ENCODE peak calls at places on chromosomes 16 and 17, in four cellular contexts. G is substantia nigra, O is heart left ventricle, J is GM23338. A is an unnamed sample.

GRCh38 chr17:79624658-79625478 is 14.0 kb upstream of the RBFOX3 start:
- DNase-seq in G (no peak), O (peak; percentile 1), J (no peak), A (peak; percentile 24)

GRCh38 chr17:76561332-76561731 is 21.5 kb downstream of the PRCD start:
- DNase-seq in G (no peak), O (no peak), J (no peak), A (no peak)

GRCh38 chr16:78198299-78198698 is 98.8 kb downstream of the WWOX start:
- DNase-seq in G (no peak), O (no peak), J (no peak), A (no peak)

GRCh38 chr16:26457896-26458295 is 608.8 kb upstream of the C16orf82 start:
- DNase-seq in G (no peak), O (no peak), J (no peak), A (no peak)

GRCh38 chr17:57459286-57459915 is 203.1 kb downstream of the MSI2 start:
- DNase-seq in G (no peak), O (no peak), J (no peak), A (no peak)

GRCh38 chr17:65228734-65229390 is 91.7 kb downstream of the RGS9 start:
- DNase-seq in G (no peak), O (no peak), J (no peak), A (no peak)

GRCh38 chr16:23072084-23072599 is 77.1 kb downstream of the USP31 start:
- DNase-seq in G (peak; percentile 10), O (peak; percentile 88), J (no peak), A (peak; percentile 91)

GRCh38 chr17:77209330-77209748 is 68.6 kb downstream of the SEC14L1 start:
- DNase-seq in G (no peak), O (no peak), J (no peak), A (peak; percentile 14)

GRCh38 chr16:84616515-84616914 is 1.4 kb downstream of the COTL1 start:
- DNase-seq in G (no peak), O (no peak), J (no peak), A (no peak)

GRCh38 chr16:87131061-87131995 is 185.9 kb downstream of the C16orf95 start:
- DNase-seq in G (no peak), O (no peak), J (no peak), A (no peak)

GRCh38 chr16:30656974-30657865 is 1.0 kb upstream of the FBRS start:
- DNase-seq in G (no peak), O (no peak), J (no peak), A (no peak)

GRCh38 chr17:77246110-77247047 is 105.6 kb downstream of the SEC14L1 start:
- DNase-seq in G (no peak), O (no peak), J (no peak), A (no peak)

GRCh38 chr16:30095166-30096078 is 591 bp downstream of the YPEL3 start:
- DNase-seq in G (no peak), O (no peak), J (peak; percentile 57), A (no peak)

GRCh38 chr17:38798614-38799500 is 499 bp downstream of the PIP4K2B start:
- DNase-seq in G (peak; percentile 29), O (peak; percentile 56), J (peak; percentile 45), A (no peak)

GRCh38 chr17:56960596-56961538 is at the start of gene COIL:
- DNase-seq in G (peak; percentile 84), O (peak; percentile 90), J (peak; percentile 96), A (peak; percentile 95)

GRCh38 chr16:79839450-79839849 is 238.9 kb upstream of the MAF start:
- DNase-seq in G (no peak), O (no peak), J (no peak), A (no peak)

GRCh38 chr17:32586666-32587065 is 99.9 kb downstream of the CDK5R1 start:
- DNase-seq in G (no peak), O (no peak), J (no peak), A (no peak)

GRCh38 chr16:73183678-73184092 is 135.8 kb upstream of the ZFHX3 start:
- DNase-seq in G (no peak), O (no peak), J (no peak), A (no peak)

GRCh38 chr16:57146735-57147134 is 39.1 kb downstream of the PSME3IP1 start:
- DNase-seq in G (no peak), O (no peak), J (peak; percentile 69), A (peak; percentile 64)

GRCh38 chr17:39661044-39661406 is 4.1 kb upstream of the TCAP start:
- DNase-seq in G (no peak), O (no peak), J (no peak), A (no peak)

GRCh38 chr16:62036101-62036806 is at the start of gene CDH8:
- DNase-seq in G (peak; percentile 27), O (no peak), J (peak; percentile 79), A (peak; percentile 82)

GRCh38 chr17:58351710-58352017 is 337 bp downstream of the SUPT4H1 start:
- DNase-seq in G (no peak), O (no peak), J (peak; percentile 28), A (no peak)

GRCh38 chr16:361872-362701 is 8.3 kb downstream of the MRPL28 start:
- DNase-seq in G (peak; percentile 32), O (peak; percentile 68), J (peak; percentile 92), A (peak; percentile 87)

GRCh38 chr16:79601978-79602609 is 1.6 kb upstream of the MAF start:
- DNase-seq in G (peak; percentile 57), O (peak; percentile 84), J (peak; percentile 88), A (peak; percentile 88)

GRCh38 chr17:69142473-69142802 is 743 bp upstream of the ABCA6 start:
- DNase-seq in G (no peak), O (no peak), J (no peak), A (no peak)

GRCh38 chr17:39054111-39054645 is 87.0 kb upstream of the FBXO47 start:
- DNase-seq in G (no peak), O (no peak), J (no peak), A (no peak)

DNA sequence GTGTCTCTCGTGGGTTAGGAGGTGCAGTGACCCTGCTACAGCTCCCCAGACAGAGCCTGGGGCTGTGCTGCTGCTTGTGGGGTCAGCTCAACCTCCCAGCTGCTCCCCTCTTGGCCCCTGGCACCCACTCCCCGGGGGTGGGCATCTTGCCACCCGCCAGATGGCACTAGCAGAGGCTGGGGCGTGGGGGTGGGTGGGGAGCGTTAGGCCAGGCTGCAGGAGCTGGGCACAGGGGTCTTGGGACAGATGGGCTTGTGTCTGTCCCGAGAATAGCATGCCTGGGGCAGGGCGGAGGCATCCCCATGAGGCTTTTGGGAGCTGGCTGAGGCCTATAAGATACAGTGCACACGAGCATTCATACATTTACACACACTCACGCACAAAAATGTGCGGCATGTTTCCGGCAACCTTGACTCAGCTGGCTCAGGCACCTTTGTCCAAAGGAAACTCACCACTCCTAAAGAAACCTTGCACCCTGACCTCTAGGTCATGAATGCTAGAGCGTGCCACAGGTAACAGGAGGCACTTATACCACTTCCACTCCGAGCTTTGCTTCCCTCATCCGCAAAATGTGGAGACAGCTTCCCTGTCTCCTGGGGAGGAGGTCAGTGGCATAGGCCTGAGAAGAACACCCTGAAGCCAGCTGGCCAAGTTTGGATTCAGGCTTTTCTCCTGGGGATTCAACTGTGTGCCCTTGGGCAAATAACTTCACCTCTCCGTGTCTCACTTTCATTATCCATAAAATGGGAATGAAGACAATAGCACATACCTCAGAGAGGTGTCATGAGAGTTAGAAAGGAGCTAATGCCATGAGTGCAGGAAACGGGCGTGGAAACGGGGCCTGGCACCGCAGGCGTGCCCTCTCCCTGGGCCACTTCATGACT is 78.9 kb upstream of the LHX1 start:
- DNase-seq in G (no peak), O (no peak), J (no peak), A (no peak)
- H3K27ac ChIP-seq in G (no peak overlapping the region), O (no peak overlapping the region), J (no peak overlapping the region), A (no peak overlapping the region)

DNA sequence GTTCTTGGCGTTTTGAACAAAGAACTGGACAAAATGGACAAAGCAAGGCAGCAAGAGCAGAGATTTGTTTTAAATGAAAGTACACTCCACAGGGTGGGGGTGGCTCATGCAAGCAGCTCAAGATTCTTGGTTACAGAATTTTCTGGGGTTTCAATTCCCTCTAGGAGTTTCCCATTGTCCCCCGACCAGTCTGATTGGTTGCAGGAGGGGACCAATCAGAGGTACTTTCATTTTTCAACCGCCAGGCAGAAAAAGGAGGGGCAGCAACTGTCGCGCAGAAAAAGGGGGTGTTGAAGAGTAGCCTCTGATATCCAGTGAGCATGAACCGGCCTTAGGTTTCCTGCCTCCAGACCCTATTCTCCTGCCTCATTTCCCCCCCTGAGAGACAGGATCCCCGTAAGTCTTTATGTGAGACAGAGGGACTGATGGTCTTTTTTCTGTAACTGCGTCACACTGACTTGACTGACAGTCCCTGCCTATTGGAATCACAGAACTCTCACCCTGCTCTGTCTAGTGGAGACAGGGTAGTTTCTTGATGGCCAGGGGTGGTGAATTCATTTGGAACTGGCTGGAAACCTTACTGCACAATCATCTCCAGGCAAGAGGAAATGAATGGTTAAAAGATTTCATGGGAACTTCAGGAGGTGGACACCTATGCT is 59.4 kb upstream of the ALOX12 start:
- DNase-seq in G (peak; percentile 15), O (peak; percentile 61), J (peak; percentile 59), A (peak; percentile 55)
- H3K27ac ChIP-seq in G (peak overlapping the region; percentile 71), O (peak overlapping the region; percentile 73), J (no peak overlapping the region), A (no peak overlapping the region)

DNA sequence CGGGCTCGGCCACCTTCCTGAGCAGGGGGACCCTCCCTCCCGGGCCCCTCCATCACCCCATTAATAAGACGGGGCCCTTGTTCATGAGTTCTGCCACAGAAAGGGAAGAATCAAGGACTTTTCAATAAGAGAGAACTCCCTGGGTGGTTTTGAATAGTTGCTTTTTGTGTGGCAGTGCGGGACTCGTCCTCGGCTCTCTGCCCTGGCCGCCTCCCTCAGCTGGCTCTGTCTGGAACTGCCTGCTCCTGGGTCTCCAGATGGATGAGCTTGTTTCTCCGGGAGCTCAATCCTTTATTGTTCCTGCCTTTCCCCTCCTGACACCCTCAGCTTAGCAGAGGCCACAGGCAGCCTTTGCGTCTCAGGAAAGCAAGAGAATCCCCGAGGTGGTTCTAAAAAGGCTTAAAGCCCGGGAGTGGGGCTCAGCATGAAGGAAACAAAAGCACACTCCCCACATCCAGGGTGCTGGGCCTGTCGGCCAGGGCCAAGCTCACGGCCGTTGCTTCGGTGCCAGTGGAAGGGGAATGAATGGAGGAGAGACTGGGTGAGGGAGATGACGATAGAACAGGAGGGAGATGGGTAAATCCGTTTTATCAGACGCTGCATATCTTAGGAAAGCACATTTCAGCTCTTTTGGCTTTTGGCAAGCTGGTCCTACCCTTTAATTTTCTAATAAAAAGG is 60.2 kb downstream of the RAI1 start:
- DNase-seq in G (peak; percentile 77), O (no peak), J (peak; percentile 67), A (no peak)
- H3K27ac ChIP-seq in G (peak overlapping the region; percentile 99), O (no peak overlapping the region), J (no peak overlapping the region), A (no peak overlapping the region)

GRCh38 chr16:58197314-58198012 is 443 bp downstream of the CSNK2A2 start:
- DNase-seq in G (no peak), O (peak; percentile 11), J (peak; percentile 30), A (no peak)

GRCh38 chr16:58198022-58198683 is at the start of gene CSNK2A2:
- DNase-seq in G (peak; percentile 3), O (peak; percentile 76), J (peak; percentile 74), A (peak; percentile 78)

GRCh38 chr16:58198739-58199411 is 969 bp upstream of the CSNK2A2 start:
- DNase-seq in G (no peak), O (no peak), J (peak; percentile 17), A (no peak)

GRCh38 chr16:58200398-58200797 is 2.5 kb upstream of the CSNK2A2 start:
- DNase-seq in G (no peak), O (no peak), J (no peak), A (no peak)

DNA sequence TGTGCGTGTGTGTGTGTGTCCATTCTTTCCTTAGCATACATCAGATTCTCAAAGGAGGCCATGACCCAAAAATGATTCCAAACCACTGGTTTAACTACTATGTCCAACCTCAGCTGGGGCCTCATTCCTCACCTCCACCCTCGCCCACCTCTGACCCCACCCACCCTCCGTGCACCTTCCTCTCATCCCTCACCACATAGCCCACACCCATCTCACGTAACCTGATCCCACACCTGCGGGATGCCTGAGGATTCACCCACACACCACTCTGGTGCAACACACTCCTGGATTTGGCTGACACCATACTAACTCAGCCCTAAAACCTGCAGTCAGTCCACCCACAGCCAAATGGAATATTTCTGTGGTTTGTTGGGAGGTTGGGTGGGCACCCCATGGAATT is 3.3 kb upstream of the CSNK2A2 start:
- DNase-seq in G (no peak), O (no peak), J (peak; percentile 46), A (no peak)
- H3K27ac ChIP-seq in G (no peak overlapping the region), O (no peak overlapping the region), J (no peak overlapping the region), A (no peak overlapping the region)